ENCODE peak calls at places on chromosomes 2 and 18, in four cellular contexts. P is endothelial cell of umbilical vein, B is HepG2, C is colonic mucosa. O is an unnamed sample.

GRCh38 chr2:31962757-31963361 is 47.9 kb downstream of the MEMO1 start:
- DNase-seq in B (no peak), C (no peak), P (no peak), O (peak; percentile 64)

GRCh38 chr2:176325732-176326131 is 56.5 kb downstream of the MTX2 start:
- DNase-seq in P (peak; percentile 15), B (no peak), C (peak; percentile 31), O (no peak)

GRCh38 chr2:203797363-203798111 is 70.0 kb upstream of the CTLA4 start:
- DNase-seq in B (no peak), P (no peak), C (no peak), O (no peak)

GRCh38 chr2:81976998-81977397 is 1672.4 kb upstream of the LRRTM1 start:
- DNase-seq in C (no peak), B (no peak), P (no peak), O (no peak)

GRCh38 chr2:212494413-212495020 is 44.1 kb downstream of the ERBB4 start:
- DNase-seq in P (no peak), C (no peak), B (no peak), O (no peak)

GRCh38 chr2:235005603-235006259 is 53.9 kb downstream of the SH3BP4 start:
- DNase-seq in P (peak; percentile 75), B (peak; percentile 98), C (peak; percentile 68), O (no peak)

GRCh38 chr18:22171263-22171838 is 2.0 kb downstream of the GATA6 start:
- DNase-seq in B (no peak), P (no peak), C (no peak), O (no peak)

GRCh38 chr2:233065954-233066470 is 5.9 kb downstream of the INPP5D start:
- DNase-seq in P (no peak), B (no peak), C (no peak), O (no peak)

GRCh38 chr18:2303517-2304238 is 267.6 kb downstream of the METTL4 start:
- DNase-seq in P (peak; percentile 62), C (no peak), B (no peak), O (no peak)

GRCh38 chr2:233088598-233089345 is 28.6 kb downstream of the INPP5D start:
- DNase-seq in P (no peak), B (no peak), C (no peak), O (no peak)

GRCh38 chr18:70491734-70492348 is 203.0 kb downstream of the SOCS6 start:
- DNase-seq in P (peak; percentile 47), C (peak; percentile 76), B (peak; percentile 59), O (peak; percentile 72)

GRCh38 chr18:78596794-78597193 is 382.8 kb upstream of the SALL3 start:
- DNase-seq in B (no peak), C (no peak), P (no peak), O (no peak)

GRCh38 chr2:218063541-218064295 is 5.3 kb upstream of the RUFY4 start:
- DNase-seq in B (no peak), C (no peak), P (no peak), O (no peak)

DNA sequence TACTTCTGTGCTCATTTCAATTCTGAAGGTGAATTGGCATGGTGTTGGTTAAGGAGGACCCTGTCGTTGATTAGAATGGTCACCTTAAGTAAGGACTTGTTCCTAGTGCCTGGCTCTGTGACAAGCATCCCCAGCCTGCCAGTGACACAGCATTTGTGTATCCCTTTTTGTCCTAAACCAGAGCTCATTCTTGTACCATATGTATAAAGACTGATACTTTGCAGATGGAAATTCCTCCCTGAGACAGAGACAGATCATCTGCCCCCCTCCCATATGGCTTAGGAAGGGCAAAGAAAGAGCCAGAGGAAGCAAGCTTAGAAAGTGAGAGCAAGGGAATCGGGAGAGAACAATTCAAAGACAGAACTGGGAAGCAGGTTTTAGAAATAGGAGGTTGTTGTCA is 13.1 kb upstream of the CHRNA1 start:
- DNase-seq in C (no peak), P (no peak), B (no peak), O (no peak)
- H3K9ac ChIP-seq in C (no peak overlapping the region), P (no peak overlapping the region), B (no peak overlapping the region), O (no peak overlapping the region)

GRCh38 chr2:221377061-221377460 is 195.0 kb downstream of the EPHA4 start:
- DNase-seq in B (no peak), C (no peak), P (no peak), O (no peak)
- H3K9ac ChIP-seq in B (no peak overlapping the region), C (no peak overlapping the region), P (no peak overlapping the region), O (no peak overlapping the region)

GRCh38 chr2:38095996-38096861 is 20.3 kb upstream of the CYP1B1 start:
- DNase-seq in C (no peak), B (no peak), P (no peak), O (no peak)
- H3K9ac ChIP-seq in C (no peak overlapping the region), B (no peak overlapping the region), P (no peak overlapping the region), O (no peak overlapping the region)

GRCh38 chr2:196482119-196483065 is 157.1 kb upstream of the CCDC150 start:
- DNase-seq in B (no peak), P (no peak), C (no peak), O (no peak)

GRCh38 chr2:196489366-196489765 is 150.1 kb upstream of the CCDC150 start:
- DNase-seq in P (no peak), C (no peak), B (no peak), O (no peak)

GRCh38 chr2:196486145-196486544 is 153.4 kb upstream of the CCDC150 start:
- DNase-seq in B (no peak), C (no peak), P (no peak), O (no peak)

GRCh38 chr2:196492946-196493345 is 146.6 kb upstream of the CCDC150 start:
- DNase-seq in B (no peak), P (no peak), C (no peak), O (no peak)

GRCh38 chr2:196487426-196487825 is 152.1 kb upstream of the CCDC150 start:
- DNase-seq in C (no peak), P (no peak), B (no peak), O (no peak)
- H3K9ac ChIP-seq in C (no peak overlapping the region), P (no peak overlapping the region), B (no peak overlapping the region), O (no peak overlapping the region)

GRCh38 chr2:85216927-85217326 is 83.7 kb downstream of the TCF7L1 start:
- DNase-seq in C (no peak), B (no peak), P (no peak), O (no peak)
- H3K9ac ChIP-seq in C (no peak overlapping the region), B (no peak overlapping the region), P (no peak overlapping the region), O (no peak overlapping the region)

GRCh38 chr2:171409436-171409971 is 24.3 kb downstream of the METTL8 start:
- DNase-seq in C (no peak), P (peak; percentile 19), B (no peak), O (no peak)

GRCh38 chr2:171410624-171411023 is 23.2 kb downstream of the METTL8 start:
- DNase-seq in B (no peak), P (no peak), C (no peak), O (no peak)

GRCh38 chr2:171411791-171412483 is 21.9 kb downstream of the METTL8 start:
- DNase-seq in P (peak; percentile 50), C (no peak), B (no peak), O (no peak)

GRCh38 chr2:171411214-171411613 is 22.6 kb downstream of the METTL8 start:
- DNase-seq in P (no peak), C (no peak), B (no peak), O (no peak)

DNA sequence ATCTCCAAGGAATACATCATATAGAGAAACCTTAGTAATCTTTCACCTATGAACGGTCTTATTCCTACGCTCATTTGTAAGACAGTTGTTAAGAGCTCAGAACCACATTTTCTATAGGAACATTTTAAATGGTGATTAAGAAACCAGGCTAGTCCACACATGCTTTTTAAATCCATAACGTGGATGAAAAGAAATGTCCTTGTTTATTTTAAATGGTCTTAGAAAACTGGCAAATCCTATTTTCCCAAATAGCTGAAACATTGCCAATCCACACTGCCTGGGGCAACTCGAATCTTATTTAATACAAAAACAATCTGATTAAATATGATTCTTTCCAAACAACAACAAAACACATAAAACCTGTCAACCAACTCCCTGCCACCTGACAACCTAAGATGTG is 23.7 kb downstream of the METTL8 start:
- DNase-seq in C (no peak), P (peak; percentile 13), B (no peak), O (no peak)
- H3K9ac ChIP-seq in C (no peak overlapping the region), P (peak overlapping the region; percentile 17), B (no peak overlapping the region), O (no peak overlapping the region)

DNA sequence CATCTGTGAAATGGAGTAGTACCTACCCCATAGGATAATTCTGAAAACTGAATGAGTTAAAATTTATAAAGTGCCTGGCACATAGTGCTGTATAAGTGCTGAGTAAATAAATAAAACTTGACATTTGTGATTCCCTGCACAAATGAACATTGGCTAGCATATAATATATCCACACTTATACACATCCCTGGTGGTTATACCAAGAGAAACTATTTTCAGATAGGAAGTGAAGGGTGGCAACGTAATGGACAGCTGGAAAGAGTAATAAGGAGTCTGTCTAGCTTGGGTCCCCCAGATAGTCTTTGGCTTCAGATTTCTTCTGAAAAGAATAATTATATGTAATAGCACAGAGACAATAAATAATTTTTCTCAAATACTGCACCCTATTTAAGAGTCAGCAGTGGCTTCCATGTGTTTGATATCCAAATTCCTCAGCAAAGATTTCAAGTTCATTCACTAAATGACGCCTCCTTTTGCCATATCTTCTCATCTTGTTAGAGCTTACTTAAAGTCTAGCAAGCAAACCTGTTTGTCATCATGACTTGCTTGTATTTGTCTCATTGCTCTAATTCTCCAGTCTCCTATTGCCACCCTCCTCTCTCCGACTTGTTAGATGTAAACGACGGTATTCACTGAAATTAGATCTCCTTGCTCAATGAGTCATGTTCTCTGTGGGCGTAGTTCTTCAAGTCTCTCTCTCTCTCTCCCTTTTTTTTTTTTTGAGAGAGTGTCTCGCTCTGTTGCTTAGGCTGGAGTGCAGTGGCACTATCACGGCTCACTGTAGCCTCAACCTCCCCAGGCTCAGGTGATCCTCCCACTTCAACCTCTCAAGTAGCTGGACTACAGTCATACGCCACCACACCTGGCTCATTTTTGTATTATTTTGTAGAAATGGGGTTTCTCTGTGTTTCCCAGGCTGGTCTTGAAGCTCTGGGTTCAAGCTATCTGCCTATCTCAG is 8.7 kb upstream of the ADGRF3 start:
- DNase-seq in C (no peak), B (no peak), P (no peak), O (no peak)
- H3K9ac ChIP-seq in C (no peak overlapping the region), B (no peak overlapping the region), P (no peak overlapping the region), O (no peak overlapping the region)

O was measured in MM.1S.